ENCODE peak calls at places on chromosomes 12 and 14, in ten cellular contexts. H is aorta, N is choroid plexus epithelial cell, O is AG09309, A is brain microvascular endothelial cell, M is fibroblast of mammary gland, I is IMR-90, F is PC-9, J is WERI-Rb-1, P is gastrocnemius medialis. Q is an unnamed sample.
A peak's percentile ranks its signal among the peaks of the same experiment; 100 is the strongest.

GRCh38 chr14:33455998-33456397 is 494.9 kb downstream of the EGLN3 start:
- DNase-seq in I (no peak), A (no peak), M (peak; percentile 60), H (no peak), J (no peak), F (no peak), O (no peak), P (no peak), N (no peak), Q (no peak)

GRCh38 chr12:5176058-5176457 is 132.4 kb downstream of the KCNA5 start:
- DNase-seq in F (no peak), M (no peak), J (no peak), H (no peak), P (no peak), O (no peak), N (no peak), A (no peak), I (no peak), Q (no peak)

GRCh38 chr14:54776361-54777001 is 126.1 kb downstream of the GCH1 start:
- DNase-seq in A (peak; percentile 81), N (peak; percentile 52), J (no peak), P (no peak), H (peak; percentile 92), I (peak; percentile 79), M (peak; percentile 28), F (peak; percentile 40), O (no peak), Q (peak; percentile 55)

GRCh38 chr12:32789446-32789845 is 33.7 kb upstream of the YARS2 start:
- DNase-seq in N (no peak), H (no peak), A (no peak), F (no peak), M (no peak), P (no peak), I (no peak), O (no peak), J (no peak), Q (no peak)

GRCh38 chr14:100532916-100533630 is 54.1 kb downstream of the BEGAIN start:
- DNase-seq in J (no peak), O (no peak), H (peak; percentile 66), I (peak; percentile 30), A (no peak), N (no peak), P (peak; percentile 1), M (peak; percentile 29), F (no peak), Q (no peak)

GRCh38 chr12:13805038-13805437 is 176.4 kb downstream of the GRIN2B start:
- DNase-seq in H (no peak), A (no peak), F (no peak), O (no peak), J (no peak), N (no peak), M (no peak), P (no peak), I (no peak), Q (no peak)

GRCh38 chr14:99217556-99217955 is 54.4 kb downstream of the BCL11B start:
- DNase-seq in O (no peak), A (no peak), N (no peak), M (no peak), F (no peak), P (no peak), J (no peak), H (no peak), I (no peak), Q (no peak)

GRCh38 chr12:26614217-26614616 is 218.8 kb downstream of the ITPR2 start:
- DNase-seq in F (peak; percentile 31), I (peak; percentile 26), N (peak; percentile 50), J (peak; percentile 31), P (no peak), M (peak; percentile 35), A (no peak), H (no peak), O (no peak), Q (no peak)

GRCh38 chr12:48681738-48682532 is at the start of gene KANSL2:
- DNase-seq in N (peak; percentile 99), A (peak; percentile 99), H (peak; percentile 98), P (peak; percentile 100), M (peak; percentile 98), I (peak; percentile 99), F (peak; percentile 97), J (peak; percentile 99), O (peak; percentile 94), Q (peak; percentile 97)

GRCh38 chr12:48681416-48681737 is 661 bp downstream of the KANSL2 start:
- DNase-seq in N (peak; percentile 26), P (no peak), F (no peak), H (no peak), M (peak; percentile 19), I (peak; percentile 14), O (no peak), J (no peak), A (peak; percentile 2), Q (no peak)

GRCh38 chr12:48680861-48681260 is 1.2 kb downstream of the KANSL2 start:
- DNase-seq in P (no peak), I (no peak), O (no peak), N (no peak), J (no peak), M (no peak), H (no peak), A (no peak), F (no peak), Q (no peak)

GRCh38 chr12:48683534-48683933 is 1.5 kb upstream of the KANSL2 start:
- DNase-seq in J (no peak), N (no peak), A (no peak), O (no peak), I (no peak), F (no peak), H (no peak), M (no peak), P (no peak), Q (no peak)

DNA sequence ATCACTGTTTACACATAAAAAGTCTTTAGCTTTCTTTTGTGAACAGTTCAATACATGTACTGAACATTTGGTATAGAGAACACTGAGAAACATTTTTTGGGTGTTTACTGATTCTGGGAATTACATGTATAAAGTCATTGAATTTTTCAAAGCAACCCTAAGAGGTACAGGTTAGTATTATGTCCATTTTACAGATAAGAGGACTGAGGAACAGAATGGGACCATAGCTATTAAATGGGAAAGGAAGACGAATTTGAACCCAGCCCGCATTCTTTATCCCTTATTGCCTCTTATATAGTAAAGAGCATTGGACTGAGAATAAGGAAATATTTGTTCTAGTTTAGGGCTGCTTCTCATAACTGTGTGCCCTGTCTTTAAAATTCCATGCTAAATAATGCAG is 889 bp upstream of the KANSL2 start:
- DNase-seq in O (no peak), J (no peak), N (no peak), F (no peak), H (no peak), M (no peak), I (no peak), P (no peak), A (no peak), Q (no peak)
- H3K4me3 ChIP-seq in O (peak overlapping the region; percentile 65), J (peak overlapping the region; percentile 64), N (peak overlapping the region; percentile 68), F (peak overlapping the region; percentile 77), H (no peak overlapping the region), M (peak overlapping the region; percentile 99), I (no peak overlapping the region), P (peak overlapping the region; percentile 69), A (peak overlapping the region; percentile 69), Q (peak overlapping the region; percentile 99)

DNA sequence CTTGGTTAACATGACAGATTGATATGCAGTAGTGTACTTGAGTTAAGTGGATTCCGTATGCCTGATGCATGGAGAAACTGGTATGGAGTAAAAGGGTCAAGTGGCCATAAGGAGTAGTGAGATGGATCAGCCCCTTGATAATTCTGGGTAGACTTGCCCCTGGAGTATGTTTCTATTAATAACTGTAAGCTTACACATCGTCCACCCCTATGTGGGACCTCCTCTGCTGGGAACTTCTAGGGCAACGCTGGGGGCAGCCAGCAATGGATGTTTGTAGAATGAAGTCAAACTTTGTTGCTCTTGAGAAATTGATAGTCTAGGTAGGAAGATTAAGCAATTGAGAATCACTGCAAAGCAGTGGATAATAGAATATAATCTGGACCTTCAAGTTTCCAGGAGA is 3.5 kb downstream of the C12orf75 start:
- DNase-seq in F (no peak), A (peak; percentile 79), M (peak; percentile 92), J (no peak), O (no peak), I (peak; percentile 88), N (peak; percentile 91), H (no peak), P (no peak), Q (no peak)
- H3K4me3 ChIP-seq in F (no peak overlapping the region), A (no peak overlapping the region), M (no peak overlapping the region), J (no peak overlapping the region), O (no peak overlapping the region), I (no peak overlapping the region), N (no peak overlapping the region), H (peak overlapping the region; percentile 42), P (no peak overlapping the region), Q (no peak overlapping the region)

GRCh38 chr12:51888316-51889215 is 663 bp downstream of the ANKRD33 start:
- DNase-seq in P (no peak), I (no peak), A (no peak), J (no peak), N (no peak), O (no peak), M (no peak), F (no peak), H (no peak), Q (no peak)

GRCh38 chr12:51886021-51886710 is 1.7 kb upstream of the ANKRD33 start:
- DNase-seq in J (no peak), N (peak; percentile 97), P (peak; percentile 76), O (peak; percentile 92), M (peak; percentile 99), F (no peak), A (peak; percentile 96), I (peak; percentile 99), H (no peak), Q (peak; percentile 37)

GRCh38 chr12:51890135-51890464 is 2.2 kb downstream of the ANKRD33 start:
- DNase-seq in F (no peak), M (no peak), O (no peak), H (no peak), J (no peak), P (no peak), I (no peak), A (no peak), N (no peak), Q (no peak)

GRCh38 chr12:51889216-51890134 is 1.6 kb downstream of the ANKRD33 start:
- DNase-seq in P (no peak), F (no peak), O (no peak), M (no peak), J (peak; percentile 51), I (no peak), A (no peak), H (no peak), N (no peak), Q (no peak)

DNA sequence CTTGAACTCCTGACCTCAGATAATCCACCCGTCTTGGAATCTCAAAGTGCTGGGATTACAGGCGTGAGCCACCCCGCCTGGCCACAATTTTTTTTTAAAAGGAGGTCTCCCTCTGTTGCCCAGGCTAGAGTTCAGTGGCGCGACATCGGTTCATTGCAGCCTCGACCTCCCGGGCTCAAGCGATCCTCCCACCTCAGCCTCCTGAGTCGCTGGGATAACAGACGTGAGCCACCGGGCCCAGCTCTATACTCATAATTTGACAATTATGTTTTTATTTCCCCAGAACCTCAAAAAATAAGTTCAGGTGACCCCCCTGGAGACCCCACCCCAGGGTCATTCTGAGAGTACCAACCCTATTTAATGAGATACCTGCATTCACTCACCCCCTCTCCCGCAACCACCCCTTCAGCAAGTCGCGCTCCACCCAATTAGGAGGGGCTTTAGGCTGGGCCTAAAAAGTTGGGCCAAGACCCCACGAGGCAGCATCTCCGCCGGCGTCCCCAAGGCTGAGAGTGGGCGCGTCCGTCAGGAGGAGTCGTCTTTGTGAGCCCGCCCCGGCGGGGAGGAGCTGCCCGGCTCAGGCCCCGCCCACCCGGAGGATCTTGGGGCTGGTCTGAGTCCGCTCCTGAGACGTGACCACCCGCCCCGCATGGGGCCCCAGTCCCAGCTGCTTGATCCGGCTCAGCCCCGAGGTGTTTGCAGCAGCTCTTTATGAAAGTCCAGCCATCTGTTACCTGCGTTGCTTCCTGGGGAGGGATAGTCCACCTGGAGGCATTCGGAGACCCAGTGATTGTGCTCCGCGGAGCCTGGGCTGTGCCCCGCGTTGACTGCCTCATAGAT is at the start of gene ANKRD33:
- DNase-seq in M (peak; percentile 40), N (peak; percentile 45), F (no peak), I (no peak), A (no peak), P (no peak), H (no peak), O (no peak), J (peak; percentile 98), Q (no peak)
- H3K4me3 ChIP-seq in M (no peak within 1 kb of the TSS), N (peak within 1 kb of the TSS; percentile 11), F (no peak within 1 kb of the TSS), I (no peak within 1 kb of the TSS), A (no peak within 1 kb of the TSS), P (no peak within 1 kb of the TSS), H (no peak within 1 kb of the TSS), O (no peak within 1 kb of the TSS), J (peak within 1 kb of the TSS; percentile 41), Q (no peak within 1 kb of the TSS)

DNA sequence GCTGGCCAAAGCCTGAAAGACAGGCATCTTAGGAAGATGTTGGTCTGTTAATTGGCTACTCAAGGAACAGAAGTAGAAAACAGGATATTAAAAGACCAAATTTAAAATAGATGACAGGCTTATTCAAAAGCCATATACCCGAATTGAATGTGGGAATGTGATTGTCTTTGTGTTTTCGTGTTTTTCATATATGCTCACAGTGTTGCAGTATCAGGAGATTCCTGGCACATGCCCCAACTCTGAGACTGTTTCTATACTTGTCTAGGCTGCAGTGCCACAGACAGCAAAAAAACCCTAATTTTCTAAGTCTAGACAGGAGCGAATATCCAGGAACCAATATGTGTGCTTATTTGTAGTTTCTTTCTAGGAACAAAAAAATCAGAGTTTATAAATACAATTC is 57.4 kb upstream of the KRR1 start:
- DNase-seq in F (no peak), N (no peak), H (no peak), P (no peak), A (no peak), O (no peak), J (no peak), M (no peak), I (no peak), Q (no peak)
- H3K4me3 ChIP-seq in F (no peak overlapping the region), N (no peak overlapping the region), H (no peak overlapping the region), P (no peak overlapping the region), A (no peak overlapping the region), O (no peak overlapping the region), J (no peak overlapping the region), M (no peak overlapping the region), I (no peak overlapping the region), Q (no peak overlapping the region)